ENCODE peak calls at places on chromosomes 12 and 14, in nine cellular contexts. One of them, this sample, is unnamed. For H3K27me3, the result is how much of the 10 kb centered on the place peaks cover.

GRCh38 chr12:126819554-126819953 is 1447.4 kb upstream of the TMEM132C start:
- DNase-seq in aorta: no peak
- DNase-seq in CD4-positive, alpha-beta memory T cell: no peak
- DNase-seq in fibroblast of lung: no peak
- DNase-seq in SK-N-SH: no peak
- DNase-seq in HepG2: no peak
- DNase-seq in testis: no peak
- DNase-seq in upper lobe of right lung: no peak
- DNase-seq in right lobe of liver: no peak
- DNase-seq in this sample: no peak

GRCh38 chr12:53887881-53888280 is 50.8 kb upstream of the HOXC13 start:
- DNase-seq in aorta: no peak
- DNase-seq in CD4-positive, alpha-beta memory T cell: no peak
- DNase-seq in fibroblast of lung: no peak
- DNase-seq in SK-N-SH: no peak
- DNase-seq in HepG2: no peak
- DNase-seq in testis: no peak
- DNase-seq in upper lobe of right lung: no peak
- DNase-seq in right lobe of liver: no peak
- DNase-seq in this sample: no peak

GRCh38 chr12:96197503-96198272 is 3.5 kb downstream of the ELK3 start:
- DNase-seq in aorta: no peak
- DNase-seq in CD4-positive, alpha-beta memory T cell: no peak
- DNase-seq in fibroblast of lung: peak
- DNase-seq in SK-N-SH: no peak
- DNase-seq in HepG2: no peak
- DNase-seq in testis: no peak
- DNase-seq in upper lobe of right lung: no peak
- DNase-seq in right lobe of liver: no peak
- DNase-seq in this sample: no peak

GRCh38 chr12:123151679-123152454 is 977 bp upstream of the PITPNM2 start:
- DNase-seq in aorta: no peak
- DNase-seq in CD4-positive, alpha-beta memory T cell: no peak
- DNase-seq in fibroblast of lung: no peak
- DNase-seq in SK-N-SH: no peak
- DNase-seq in HepG2: no peak
- DNase-seq in testis: no peak
- DNase-seq in upper lobe of right lung: no peak
- DNase-seq in right lobe of liver: no peak
- DNase-seq in this sample: no peak

GRCh38 chr14:63672417-63673180 is 30.9 kb upstream of the WDR89 start:
- DNase-seq in aorta: no peak
- DNase-seq in CD4-positive, alpha-beta memory T cell: no peak
- DNase-seq in fibroblast of lung: no peak
- DNase-seq in SK-N-SH: no peak
- DNase-seq in HepG2: no peak
- DNase-seq in testis: no peak
- DNase-seq in upper lobe of right lung: no peak
- DNase-seq in right lobe of liver: no peak
- DNase-seq in this sample: no peak

GRCh38 chr12:92129609-92130008 is 16.0 kb downstream of the BTG1 start:
- DNase-seq in aorta: no peak
- DNase-seq in CD4-positive, alpha-beta memory T cell: no peak
- DNase-seq in fibroblast of lung: no peak
- DNase-seq in SK-N-SH: no peak
- DNase-seq in HepG2: no peak
- DNase-seq in testis: no peak
- DNase-seq in upper lobe of right lung: no peak
- DNase-seq in right lobe of liver: no peak
- DNase-seq in this sample: no peak

GRCh38 chr14:88189840-88190191 is 133.3 kb downstream of the KCNK10 start:
- DNase-seq in aorta: no peak
- DNase-seq in CD4-positive, alpha-beta memory T cell: no peak
- DNase-seq in fibroblast of lung: no peak
- DNase-seq in SK-N-SH: no peak
- DNase-seq in HepG2: no peak
- DNase-seq in testis: no peak
- DNase-seq in upper lobe of right lung: no peak
- DNase-seq in right lobe of liver: no peak
- DNase-seq in this sample: no peak

GRCh38 chr12:52250048-52250990 is 17.3 kb downstream of the KRT7 start:
- DNase-seq in aorta: peak
- DNase-seq in CD4-positive, alpha-beta memory T cell: no peak
- DNase-seq in fibroblast of lung: no peak
- DNase-seq in SK-N-SH: no peak
- DNase-seq in HepG2: no peak
- DNase-seq in testis: no peak
- DNase-seq in upper lobe of right lung: no peak
- DNase-seq in right lobe of liver: no peak
- DNase-seq in this sample: no peak

GRCh38 chr14:68705741-68706283 is 87.1 kb downstream of the ZFP36L1 start:
- DNase-seq in aorta: no peak
- DNase-seq in CD4-positive, alpha-beta memory T cell: no peak
- DNase-seq in fibroblast of lung: no peak
- DNase-seq in SK-N-SH: no peak
- DNase-seq in HepG2: no peak
- DNase-seq in testis: no peak
- DNase-seq in upper lobe of right lung: no peak
- DNase-seq in right lobe of liver: peak
- DNase-seq in this sample: no peak

GRCh38 chr12:52222692-52223091 is 10.4 kb upstream of the KRT7 start:
- DNase-seq in aorta: no peak
- DNase-seq in CD4-positive, alpha-beta memory T cell: no peak
- DNase-seq in fibroblast of lung: no peak
- DNase-seq in SK-N-SH: no peak
- DNase-seq in HepG2: no peak
- DNase-seq in testis: no peak
- DNase-seq in upper lobe of right lung: no peak
- DNase-seq in right lobe of liver: no peak
- DNase-seq in this sample: no peak

GRCh38 chr12:82745062-82745461 is 58.4 kb downstream of the TMTC2 start:
- DNase-seq in aorta: no peak
- DNase-seq in CD4-positive, alpha-beta memory T cell: no peak
- DNase-seq in fibroblast of lung: no peak
- DNase-seq in SK-N-SH: peak
- DNase-seq in HepG2: no peak
- DNase-seq in testis: no peak
- DNase-seq in upper lobe of right lung: no peak
- DNase-seq in right lobe of liver: no peak
- DNase-seq in this sample: no peak

GRCh38 chr12:53754633-53755261 is 3.0 kb upstream of the CISTR start:
- DNase-seq in aorta: no peak
- DNase-seq in CD4-positive, alpha-beta memory T cell: no peak
- DNase-seq in fibroblast of lung: peak
- DNase-seq in SK-N-SH: no peak
- DNase-seq in HepG2: no peak
- DNase-seq in testis: no peak
- DNase-seq in upper lobe of right lung: no peak
- DNase-seq in right lobe of liver: no peak
- DNase-seq in this sample: no peak

GRCh38 chr12:4701383-4701782 is 18.8 kb upstream of the GALNT8 start:
- DNase-seq in aorta: no peak
- DNase-seq in CD4-positive, alpha-beta memory T cell: no peak
- DNase-seq in fibroblast of lung: peak
- DNase-seq in SK-N-SH: no peak
- DNase-seq in HepG2: no peak
- DNase-seq in testis: no peak
- DNase-seq in upper lobe of right lung: no peak
- DNase-seq in right lobe of liver: no peak
- DNase-seq in this sample: no peak

GRCh38 chr12:125081427-125081826 is 16.2 kb downstream of the AACS start:
- DNase-seq in aorta: peak
- DNase-seq in CD4-positive, alpha-beta memory T cell: no peak
- DNase-seq in fibroblast of lung: no peak
- DNase-seq in SK-N-SH: no peak
- DNase-seq in HepG2: no peak
- DNase-seq in testis: no peak
- DNase-seq in upper lobe of right lung: no peak
- DNase-seq in right lobe of liver: no peak
- DNase-seq in this sample: no peak

GRCh38 chr12:53777412-53777811 is 25.6 kb upstream of the CISTR start:
- DNase-seq in aorta: no peak
- DNase-seq in CD4-positive, alpha-beta memory T cell: no peak
- DNase-seq in fibroblast of lung: no peak
- DNase-seq in SK-N-SH: no peak
- DNase-seq in HepG2: no peak
- DNase-seq in testis: no peak
- DNase-seq in upper lobe of right lung: no peak
- DNase-seq in right lobe of liver: no peak
- DNase-seq in this sample: no peak

GRCh38 chr12:41368006-41368405 is 179.9 kb downstream of the PDZRN4 start:
- DNase-seq in aorta: no peak
- DNase-seq in CD4-positive, alpha-beta memory T cell: no peak
- DNase-seq in fibroblast of lung: no peak
- DNase-seq in SK-N-SH: no peak
- DNase-seq in HepG2: no peak
- DNase-seq in testis: no peak
- DNase-seq in upper lobe of right lung: no peak
- DNase-seq in right lobe of liver: no peak
- DNase-seq in this sample: no peak

GRCh38 chr14:79275367-79275655 is 936.0 kb downstream of the DIO2 start:
- DNase-seq in aorta: no peak
- DNase-seq in CD4-positive, alpha-beta memory T cell: no peak
- DNase-seq in fibroblast of lung: no peak
- DNase-seq in SK-N-SH: no peak
- DNase-seq in HepG2: no peak
- DNase-seq in testis: no peak
- DNase-seq in upper lobe of right lung: no peak
- DNase-seq in right lobe of liver: no peak
- DNase-seq in this sample: no peak

GRCh38 chr14:71448431-71449315 is 483.6 kb upstream of the RGS6 start:
- DNase-seq in aorta: no peak
- DNase-seq in CD4-positive, alpha-beta memory T cell: no peak
- DNase-seq in fibroblast of lung: no peak
- DNase-seq in SK-N-SH: no peak
- DNase-seq in HepG2: no peak
- DNase-seq in testis: no peak
- DNase-seq in upper lobe of right lung: no peak
- DNase-seq in right lobe of liver: no peak
- DNase-seq in this sample: no peak

GRCh38 chr12:4700621-4701026 is 19.6 kb upstream of the GALNT8 start:
- DNase-seq in aorta: no peak
- DNase-seq in CD4-positive, alpha-beta memory T cell: no peak
- DNase-seq in fibroblast of lung: peak
- DNase-seq in SK-N-SH: no peak
- DNase-seq in HepG2: no peak
- DNase-seq in testis: peak
- DNase-seq in upper lobe of right lung: no peak
- DNase-seq in right lobe of liver: no peak
- DNase-seq in this sample: no peak

GRCh38 chr12:133026996-133027395 is 10.3 kb upstream of the ZNF84 start:
- DNase-seq in aorta: no peak
- DNase-seq in CD4-positive, alpha-beta memory T cell: no peak
- DNase-seq in fibroblast of lung: no peak
- DNase-seq in SK-N-SH: no peak
- DNase-seq in HepG2: no peak
- DNase-seq in testis: no peak
- DNase-seq in upper lobe of right lung: no peak
- DNase-seq in right lobe of liver: no peak
- DNase-seq in this sample: no peak

DNA sequence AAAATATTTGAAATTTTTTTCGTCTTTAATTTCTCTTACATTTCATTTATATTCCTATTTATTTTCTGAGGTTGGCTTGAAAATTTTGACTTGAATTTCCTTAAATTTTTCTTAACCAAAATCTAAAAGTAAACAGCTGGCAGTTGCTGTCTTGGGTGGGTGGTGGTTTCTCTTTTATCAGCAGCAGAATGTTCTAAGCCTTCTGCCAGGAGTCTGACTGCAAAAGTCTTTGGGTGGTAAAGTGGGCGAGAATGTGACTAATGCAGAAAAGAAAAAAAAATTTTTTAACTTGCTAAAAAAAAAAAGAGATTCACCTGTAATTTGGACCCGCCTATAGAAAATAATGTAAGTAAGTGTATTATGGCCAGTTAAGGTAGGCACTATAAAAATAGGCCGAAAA is 2.5 kb downstream of the FGFR1OP2 start:
- DNase-seq in aorta: no peak
- DNase-seq in CD4-positive, alpha-beta memory T cell: no peak
- DNase-seq in fibroblast of lung: peak
- DNase-seq in SK-N-SH: no peak
- DNase-seq in HepG2: no peak
- DNase-seq in testis: no peak
- DNase-seq in upper lobe of right lung: no peak
- DNase-seq in right lobe of liver: no peak
- DNase-seq in this sample: no peak
- H3K4me3 ChIP-seq in aorta: peak
- H3K4me3 ChIP-seq in CD4-positive, alpha-beta memory T cell: peak
- H3K4me3 ChIP-seq in fibroblast of lung: no peak
- H3K4me3 ChIP-seq in SK-N-SH: no peak
- H3K4me3 ChIP-seq in HepG2: peak
- H3K4me3 ChIP-seq in testis: no peak
- H3K4me3 ChIP-seq in upper lobe of right lung: peak
- H3K4me3 ChIP-seq in right lobe of liver: no peak
- H3K4me3 ChIP-seq in this sample: peak

GRCh38 chr14:105413542-105413886 is 6.1 kb upstream of the MTA1 start:
- DNase-seq in aorta: no peak
- DNase-seq in CD4-positive, alpha-beta memory T cell: no peak
- DNase-seq in fibroblast of lung: no peak
- DNase-seq in SK-N-SH: no peak
- DNase-seq in HepG2: no peak
- DNase-seq in testis: no peak
- DNase-seq in upper lobe of right lung: no peak
- DNase-seq in right lobe of liver: peak
- DNase-seq in this sample: no peak
- H3K27me3 ChIP-seq in aorta: under half
- H3K27me3 ChIP-seq in CD4-positive, alpha-beta memory T cell: under half
- H3K27me3 ChIP-seq in fibroblast of lung: under half
- H3K27me3 ChIP-seq in SK-N-SH: under half
- H3K27me3 ChIP-seq in HepG2: half or more
- H3K27me3 ChIP-seq in testis: under half
- H3K27me3 ChIP-seq in upper lobe of right lung: under half
- H3K27me3 ChIP-seq in right lobe of liver: under half
- H3K27me3 ChIP-seq in this sample: under half

GRCh38 chr12:131466932-131467331 is 244.0 kb upstream of the SFSWAP start:
- DNase-seq in aorta: no peak
- DNase-seq in CD4-positive, alpha-beta memory T cell: no peak
- DNase-seq in fibroblast of lung: no peak
- DNase-seq in SK-N-SH: no peak
- DNase-seq in HepG2: no peak
- DNase-seq in testis: no peak
- DNase-seq in upper lobe of right lung: no peak
- DNase-seq in right lobe of liver: no peak
- DNase-seq in this sample: no peak
- H3K4me3 ChIP-seq in aorta: no peak
- H3K4me3 ChIP-seq in CD4-positive, alpha-beta memory T cell: no peak
- H3K4me3 ChIP-seq in fibroblast of lung: no peak
- H3K4me3 ChIP-seq in SK-N-SH: no peak
- H3K4me3 ChIP-seq in HepG2: no peak
- H3K4me3 ChIP-seq in testis: no peak
- H3K4me3 ChIP-seq in upper lobe of right lung: no peak
- H3K4me3 ChIP-seq in right lobe of liver: no peak
- H3K4me3 ChIP-seq in this sample: no peak

DNA sequence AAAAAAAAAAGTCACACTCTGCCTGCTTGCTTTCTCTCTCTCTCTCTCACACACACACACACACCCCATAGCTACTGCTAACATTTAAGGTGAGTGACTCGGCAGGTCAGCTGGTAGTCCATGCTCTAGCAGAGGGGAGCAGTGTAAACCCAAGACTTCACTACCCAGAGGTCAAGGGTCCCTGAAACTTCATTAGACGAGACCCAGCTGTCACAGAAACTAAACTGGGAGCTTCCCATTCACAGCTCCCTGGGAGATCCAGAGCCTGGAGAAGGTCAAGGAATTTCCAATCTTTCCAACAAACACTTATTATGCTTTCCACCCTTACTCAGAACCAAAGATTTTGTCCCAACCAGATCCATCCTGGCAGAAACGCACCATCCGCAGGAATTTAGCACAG is 33.2 kb downstream of the CKAP4 start:
- DNase-seq in aorta: no peak
- DNase-seq in CD4-positive, alpha-beta memory T cell: no peak
- DNase-seq in fibroblast of lung: no peak
- DNase-seq in SK-N-SH: no peak
- DNase-seq in HepG2: no peak
- DNase-seq in testis: no peak
- DNase-seq in upper lobe of right lung: no peak
- DNase-seq in right lobe of liver: no peak
- DNase-seq in this sample: no peak
- H3K27me3 ChIP-seq in aorta: under half
- H3K27me3 ChIP-seq in CD4-positive, alpha-beta memory T cell: under half
- H3K27me3 ChIP-seq in fibroblast of lung: under half
- H3K27me3 ChIP-seq in SK-N-SH: under half
- H3K27me3 ChIP-seq in HepG2: under half
- H3K27me3 ChIP-seq in testis: under half
- H3K27me3 ChIP-seq in upper lobe of right lung: under half
- H3K27me3 ChIP-seq in right lobe of liver: under half
- H3K27me3 ChIP-seq in this sample: under half